ENCODE peak calls at places on chromosomes 5 and 9, in four cellular contexts. Z is HCT116, U is SK-N-SH, R is HepG2. B is an unnamed sample.

GRCh38 chr9:22173959-22174358 is 164.9 kb upstream of the CDKN2B start:
- DNase-seq in U (no peak), Z (no peak), R (no peak), B (no peak)

GRCh38 chr5:97172227-97172626 is 10.8 kb downstream of the RIOK2 start:
- DNase-seq in U (no peak), R (no peak), Z (no peak), B (no peak)

GRCh38 chr5:98604301-98604700 is 169.2 kb upstream of the RGMB start:
- DNase-seq in R (no peak), Z (no peak), U (no peak), B (no peak)

GRCh38 chr9:9603345-9603744 is 1009.5 kb downstream of the PTPRD start:
- DNase-seq in R (no peak), U (no peak), Z (no peak), B (no peak)

GRCh38 chr5:177462021-177462670 is 11.3 kb downstream of the DBN1 start:
- DNase-seq in R (no peak), U (no peak), Z (no peak), B (no peak)

GRCh38 chr9:83959061-83959460 is 21.0 kb downstream of the HNRNPK start:
- DNase-seq in Z (no peak), R (peak), U (no peak), B (no peak)

GRCh38 chr5:160047362-160047761 is 38.4 kb downstream of the TTC1 start:
- DNase-seq in R (no peak), Z (no peak), U (no peak), B (no peak)

GRCh38 chr5:54425258-54425657 is 30.2 kb upstream of the HSPB3 start:
- DNase-seq in U (no peak), Z (no peak), R (no peak), B (no peak)

GRCh38 chr5:128014578-128014977 is 69.0 kb upstream of the SLC12A2 start:
- DNase-seq in R (no peak), U (no peak), Z (no peak), B (no peak)

GRCh38 chr5:122788371-122788770 is 13.5 kb downstream of the SNX2 start:
- DNase-seq in R (no peak), Z (no peak), U (no peak), B (no peak)

GRCh38 chr5:129903466-129904101 is 681 bp upstream of the CHSY3 start:
- DNase-seq in R (no peak), U (no peak), Z (no peak), B (no peak)

GRCh38 chr5:37786416-37786815 is 53.4 kb downstream of the GDNF start:
- DNase-seq in R (no peak), Z (no peak), U (no peak), B (no peak)

GRCh38 chr9:127815512-127816361 is 13.1 kb downstream of the FPGS start:
- DNase-seq in R (no peak), Z (no peak), U (peak), B (no peak)

GRCh38 chr9:11457809-11458785 is 845.3 kb upstream of the PTPRD start:
- DNase-seq in Z (no peak), R (no peak), U (peak), B (no peak)

GRCh38 chr5:150434502-150434901 is 15.0 kb downstream of the RPS14 start:
- DNase-seq in Z (no peak), U (no peak), R (peak), B (no peak)

GRCh38 chr9:19408316-19408692 is 505 bp upstream of the ACER2 start:
- DNase-seq in Z (no peak), U (no peak), R (no peak), B (peak)

GRCh38 chr9:35682520-35682919 is 7.2 kb downstream of the TPM2 start:
- DNase-seq in R (no peak), U (no peak), Z (no peak), B (no peak)

GRCh38 chr5:1176473-1177391 is 24.7 kb upstream of the SLC6A19 start:
- DNase-seq in R (no peak), Z (peak), U (peak), B (peak)

GRCh38 chr9:14993061-14993800 is 83.0 kb upstream of the FREM1 start:
- DNase-seq in R (no peak), Z (no peak), U (peak), B (peak)

GRCh38 chr5:160506006-160507004 is 84.7 kb downstream of the PTTG1 start:
- DNase-seq in U (peak), Z (no peak), R (no peak), B (no peak)

GRCh38 chr9:89179920-89180667 is 1.5 kb upstream of the SHC3 start:
- DNase-seq in R (peak), Z (peak), U (peak), B (peak)

GRCh38 chr9:4138781-4139180 is 161.1 kb downstream of the GLIS3 start:
- DNase-seq in U (no peak), R (no peak), Z (no peak), B (no peak)
- TF ChIP-seq RAD21 in U (no peak), R (no peak), Z (no peak), B (no peak)

GRCh38 chr9:134822541-134822940 is 58.1 kb upstream of the FCN2 start:
- DNase-seq in U (no peak), R (no peak), Z (no peak), B (no peak)

GRCh38 chr9:134825025-134825424 is 55.6 kb upstream of the FCN2 start:
- DNase-seq in R (no peak), Z (no peak), U (no peak), B (no peak)

GRCh38 chr9:134820901-134821300 is 59.7 kb upstream of the FCN2 start:
- DNase-seq in R (no peak), Z (no peak), U (no peak), B (no peak)

GRCh38 chr9:134824583-134824982 is 56.0 kb upstream of the FCN2 start:
- DNase-seq in R (no peak), Z (no peak), U (no peak), B (no peak)

GRCh38 chr9:134823623-134824022 is 57.0 kb upstream of the FCN2 start:
- DNase-seq in U (no peak), Z (no peak), R (no peak), B (no peak)
- TF ChIP-seq ELF1 in U (no peak), Z (no peak), R (no peak), B (no peak)

GRCh38 chr9:107740088-107740980 is 250.8 kb upstream of the KLF4 start:
- DNase-seq in Z (no peak), R (no peak), U (no peak), B (no peak)
- TF ChIP-seq RAD21 in Z (no peak), R (no peak), U (no peak), B (no peak)

GRCh38 chr9:1005043-1005667 is 28.7 kb downstream of the DMRT3 start:
- DNase-seq in U (peak), R (peak), Z (peak), B (peak)
- TF ChIP-seq ELF1 in U (no peak), R (no peak), Z (no peak), B (no peak)

GRCh38 chr9:113541019-113541900 is 77.7 kb downstream of the RGS3 start:
- DNase-seq in U (peak), R (peak), Z (peak), B (peak)
- TF ChIP-seq RAD21 in U (no peak), R (no peak), Z (no peak), B (no peak)

DNA sequence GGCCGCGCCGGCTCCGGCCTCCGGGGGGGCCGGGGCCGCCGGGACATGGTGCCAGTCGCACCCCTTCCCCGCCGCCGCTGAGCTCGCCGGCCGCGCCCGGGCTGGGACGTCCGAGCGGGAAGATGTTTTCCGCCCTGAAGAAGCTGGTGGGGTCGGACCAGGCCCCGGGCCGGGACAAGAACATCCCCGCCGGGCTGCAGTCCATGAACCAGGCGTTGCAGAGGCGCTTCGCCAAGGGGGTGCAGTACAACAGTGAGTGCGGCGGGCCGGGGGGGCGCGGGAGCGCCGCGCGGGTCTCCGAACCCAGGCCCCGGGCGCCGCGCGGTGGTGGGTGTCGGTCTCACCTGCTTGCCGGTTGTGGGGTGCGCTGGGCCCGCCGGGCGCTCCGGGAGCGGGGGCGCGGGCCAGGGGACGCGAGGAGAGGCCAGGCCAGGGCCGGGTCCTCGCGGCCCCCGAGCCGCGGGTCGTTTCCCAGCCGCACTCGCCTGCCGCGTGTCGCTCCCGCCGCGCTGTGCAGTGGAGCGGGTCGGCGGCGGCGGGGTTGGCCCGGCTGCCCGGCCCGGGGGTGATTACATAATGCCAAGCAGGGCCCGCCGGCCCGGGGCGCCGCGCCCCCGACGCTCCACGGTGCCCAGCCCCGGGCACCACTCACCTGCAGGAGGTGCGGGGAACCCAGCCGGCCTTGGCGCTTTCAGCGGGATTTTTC is 480 bp downstream of the RABL6 start:
- DNase-seq in Z (no peak), U (peak), R (no peak), B (peak)
- TF ChIP-seq ELF1 in Z (no peak), U (no peak), R (no peak), B (no peak)

B was measured in K562.